ENCODE peak calls at places on chromosomes 2 and 18, in ten cellular contexts. One of them, this sample, is unnamed.

GRCh38 chr2:38933653-38934052 is 44.0 kb downstream of the ARHGEF33 start:
- DNase-seq in brain microvascular endothelial cell: no peak
- DNase-seq in nephron progenitor cell: no peak
- DNase-seq in endodermal cell: no peak
- DNase-seq in psoas muscle: no peak
- DNase-seq in neural crest cell: no peak
- DNase-seq in head of caudate nucleus: no peak
- DNase-seq in left cardiac atrium: no peak
- DNase-seq in retina: no peak
- DNase-seq in AG08395: peak; percentile 45
- DNase-seq in this sample: no peak

GRCh38 chr2:85772019-85772745 is 18.4 kb downstream of the ATOH8 start:
- DNase-seq in nephron progenitor cell: peak; percentile 81
- DNase-seq in retina: peak; percentile 90
- DNase-seq in neural crest cell: peak; percentile 49
- DNase-seq in left cardiac atrium: peak; percentile 98
- DNase-seq in endodermal cell: peak; percentile 75
- DNase-seq in head of caudate nucleus: peak; percentile 97
- DNase-seq in AG08395: peak; percentile 97
- DNase-seq in brain microvascular endothelial cell: peak; percentile 99
- DNase-seq in psoas muscle: peak; percentile 99
- DNase-seq in this sample: peak; percentile 99

GRCh38 chr2:23605236-23605635 is 220.3 kb downstream of the KLHL29 start:
- DNase-seq in psoas muscle: no peak
- DNase-seq in brain microvascular endothelial cell: no peak
- DNase-seq in AG08395: no peak
- DNase-seq in left cardiac atrium: no peak
- DNase-seq in retina: no peak
- DNase-seq in nephron progenitor cell: no peak
- DNase-seq in endodermal cell: no peak
- DNase-seq in neural crest cell: no peak
- DNase-seq in head of caudate nucleus: no peak
- DNase-seq in this sample: no peak

GRCh38 chr2:239298126-239298804 is 102.6 kb downstream of the HDAC4 start:
- DNase-seq in nephron progenitor cell: no peak
- DNase-seq in left cardiac atrium: peak; percentile 15
- DNase-seq in neural crest cell: no peak
- DNase-seq in brain microvascular endothelial cell: no peak
- DNase-seq in AG08395: no peak
- DNase-seq in retina: no peak
- DNase-seq in endodermal cell: peak; percentile 26
- DNase-seq in psoas muscle: peak; percentile 27
- DNase-seq in head of caudate nucleus: peak; percentile 36
- DNase-seq in this sample: no peak

GRCh38 chr18:45059695-45060094 is 379.0 kb downstream of the SETBP1 start:
- DNase-seq in brain microvascular endothelial cell: peak; percentile 74
- DNase-seq in retina: no peak
- DNase-seq in endodermal cell: no peak
- DNase-seq in neural crest cell: no peak
- DNase-seq in psoas muscle: no peak
- DNase-seq in left cardiac atrium: no peak
- DNase-seq in head of caudate nucleus: no peak
- DNase-seq in AG08395: peak; percentile 68
- DNase-seq in nephron progenitor cell: no peak
- DNase-seq in this sample: no peak

GRCh38 chr2:130963058-130963848 is 126.5 kb downstream of the ARHGEF4 start:
- DNase-seq in AG08395: no peak
- DNase-seq in left cardiac atrium: no peak
- DNase-seq in retina: peak; percentile 79
- DNase-seq in endodermal cell: peak; percentile 68
- DNase-seq in psoas muscle: no peak
- DNase-seq in nephron progenitor cell: peak; percentile 60
- DNase-seq in brain microvascular endothelial cell: no peak
- DNase-seq in head of caudate nucleus: no peak
- DNase-seq in neural crest cell: peak; percentile 14
- DNase-seq in this sample: no peak

GRCh38 chr2:164675027-164675426 is 53.7 kb upstream of the GRB14 start:
- DNase-seq in endodermal cell: no peak
- DNase-seq in psoas muscle: no peak
- DNase-seq in retina: no peak
- DNase-seq in AG08395: no peak
- DNase-seq in neural crest cell: no peak
- DNase-seq in left cardiac atrium: no peak
- DNase-seq in brain microvascular endothelial cell: no peak
- DNase-seq in head of caudate nucleus: no peak
- DNase-seq in nephron progenitor cell: no peak
- DNase-seq in this sample: no peak

GRCh38 chr2:38592951-38593350 is 9.8 kb downstream of the HNRNPLL start:
- DNase-seq in head of caudate nucleus: no peak
- DNase-seq in AG08395: no peak
- DNase-seq in psoas muscle: no peak
- DNase-seq in retina: no peak
- DNase-seq in neural crest cell: no peak
- DNase-seq in nephron progenitor cell: no peak
- DNase-seq in left cardiac atrium: no peak
- DNase-seq in brain microvascular endothelial cell: no peak
- DNase-seq in endodermal cell: no peak
- DNase-seq in this sample: no peak

GRCh38 chr2:73999881-74000597 is 15.3 kb downstream of the TET3 start:
- DNase-seq in retina: peak; percentile 39
- DNase-seq in left cardiac atrium: no peak
- DNase-seq in AG08395: no peak
- DNase-seq in nephron progenitor cell: peak; percentile 52
- DNase-seq in endodermal cell: no peak
- DNase-seq in psoas muscle: no peak
- DNase-seq in head of caudate nucleus: no peak
- DNase-seq in brain microvascular endothelial cell: peak; percentile 27
- DNase-seq in neural crest cell: no peak
- DNase-seq in this sample: no peak

GRCh38 chr2:42045389-42045788 is 2.4 kb upstream of the PKDCC start:
- DNase-seq in brain microvascular endothelial cell: no peak
- DNase-seq in neural crest cell: no peak
- DNase-seq in endodermal cell: no peak
- DNase-seq in left cardiac atrium: no peak
- DNase-seq in AG08395: no peak
- DNase-seq in retina: no peak
- DNase-seq in head of caudate nucleus: no peak
- DNase-seq in nephron progenitor cell: no peak
- DNase-seq in psoas muscle: no peak
- DNase-seq in this sample: no peak

This sample was measured in ascending aorta.